ENCODE peak calls at places on chromosomes 5 and 9, in eight cellular contexts. One of them, this sample, is unnamed.

GRCh38 chr9:136552117-136552685 is 6.4 kb upstream of the NOTCH1 start:
- DNase-seq in ascending aorta: no peak
- DNase-seq in fibroblast of pulmonary artery: peak
- DNase-seq in GM13977: peak
- DNase-seq in omental fat pad: no peak
- DNase-seq in HEK293T: no peak
- DNase-seq in Peyer's patch: no peak
- DNase-seq in GM12878: no peak
- DNase-seq in this sample: no peak

GRCh38 chr9:113220467-113221002 is 542 bp downstream of the FKBP15 start:
- DNase-seq in ascending aorta: no peak
- DNase-seq in fibroblast of pulmonary artery: no peak
- DNase-seq in GM13977: no peak
- DNase-seq in omental fat pad: no peak
- DNase-seq in HEK293T: no peak
- DNase-seq in Peyer's patch: no peak
- DNase-seq in GM12878: no peak
- DNase-seq in this sample: no peak

GRCh38 chr9:133111461-133112360 is 9.3 kb downstream of the RALGDS start:
- DNase-seq in ascending aorta: no peak
- DNase-seq in fibroblast of pulmonary artery: no peak
- DNase-seq in GM13977: no peak
- DNase-seq in omental fat pad: no peak
- DNase-seq in HEK293T: no peak
- DNase-seq in Peyer's patch: no peak
- DNase-seq in GM12878: no peak
- DNase-seq in this sample: no peak

GRCh38 chr9:112174223-112174964 is 703 bp downstream of the SUSD1 start:
- DNase-seq in ascending aorta: peak
- DNase-seq in fibroblast of pulmonary artery: no peak
- DNase-seq in GM13977: peak
- DNase-seq in omental fat pad: no peak
- DNase-seq in HEK293T: peak
- DNase-seq in Peyer's patch: peak
- DNase-seq in GM12878: peak
- DNase-seq in this sample: no peak

GRCh38 chr5:175226506-175226905 is 217.5 kb downstream of the DRD1 start:
- DNase-seq in ascending aorta: no peak
- DNase-seq in fibroblast of pulmonary artery: no peak
- DNase-seq in GM13977: no peak
- DNase-seq in omental fat pad: no peak
- DNase-seq in HEK293T: no peak
- DNase-seq in Peyer's patch: no peak
- DNase-seq in GM12878: no peak
- DNase-seq in this sample: no peak

GRCh38 chr5:79971156-79971555 is 19.9 kb downstream of the MTX3 start:
- DNase-seq in ascending aorta: no peak
- DNase-seq in fibroblast of pulmonary artery: peak
- DNase-seq in GM13977: no peak
- DNase-seq in omental fat pad: no peak
- DNase-seq in HEK293T: no peak
- DNase-seq in Peyer's patch: no peak
- DNase-seq in GM12878: no peak
- DNase-seq in this sample: no peak

GRCh38 chr5:168301593-168302388 is 10.3 kb downstream of the WWC1 start:
- DNase-seq in ascending aorta: no peak
- DNase-seq in fibroblast of pulmonary artery: no peak
- DNase-seq in GM13977: no peak
- DNase-seq in omental fat pad: no peak
- DNase-seq in HEK293T: no peak
- DNase-seq in Peyer's patch: peak
- DNase-seq in GM12878: no peak
- DNase-seq in this sample: no peak

GRCh38 chr9:6186691-6187090 is 28.9 kb upstream of the IL33 start:
- DNase-seq in ascending aorta: no peak
- DNase-seq in fibroblast of pulmonary artery: peak
- DNase-seq in GM13977: no peak
- DNase-seq in omental fat pad: no peak
- DNase-seq in HEK293T: no peak
- DNase-seq in Peyer's patch: no peak
- DNase-seq in GM12878: no peak
- DNase-seq in this sample: no peak

GRCh38 chr9:93653762-93654161 is 77.4 kb downstream of the PHF2 start:
- DNase-seq in ascending aorta: peak
- DNase-seq in fibroblast of pulmonary artery: no peak
- DNase-seq in GM13977: no peak
- DNase-seq in omental fat pad: no peak
- DNase-seq in HEK293T: no peak
- DNase-seq in Peyer's patch: peak
- DNase-seq in GM12878: no peak
- DNase-seq in this sample: no peak

GRCh38 chr5:10507575-10508024 is 56.3 kb upstream of the ANKRD33B start:
- DNase-seq in ascending aorta: no peak
- DNase-seq in fibroblast of pulmonary artery: no peak
- DNase-seq in GM13977: no peak
- DNase-seq in omental fat pad: no peak
- DNase-seq in HEK293T: peak
- DNase-seq in Peyer's patch: no peak
- DNase-seq in GM12878: no peak
- DNase-seq in this sample: no peak

GRCh38 chr5:139190125-139190524 is 8.0 kb downstream of the SIL1 start:
- DNase-seq in ascending aorta: no peak
- DNase-seq in fibroblast of pulmonary artery: peak
- DNase-seq in GM13977: no peak
- DNase-seq in omental fat pad: no peak
- DNase-seq in HEK293T: no peak
- DNase-seq in Peyer's patch: no peak
- DNase-seq in GM12878: no peak
- DNase-seq in this sample: no peak

GRCh38 chr5:147050172-147050571 is 171.6 kb upstream of the PPP2R2B start:
- DNase-seq in ascending aorta: no peak
- DNase-seq in fibroblast of pulmonary artery: no peak
- DNase-seq in GM13977: no peak
- DNase-seq in omental fat pad: no peak
- DNase-seq in HEK293T: no peak
- DNase-seq in Peyer's patch: no peak
- DNase-seq in GM12878: no peak
- DNase-seq in this sample: no peak

GRCh38 chr5:41071975-41072374 is 833 bp upstream of the MROH2B start:
- DNase-seq in ascending aorta: no peak
- DNase-seq in fibroblast of pulmonary artery: peak
- DNase-seq in GM13977: no peak
- DNase-seq in omental fat pad: no peak
- DNase-seq in HEK293T: no peak
- DNase-seq in Peyer's patch: no peak
- DNase-seq in GM12878: no peak
- DNase-seq in this sample: no peak

GRCh38 chr5:83864652-83865051 is 144.0 kb upstream of the HAPLN1 start:
- DNase-seq in ascending aorta: no peak
- DNase-seq in fibroblast of pulmonary artery: no peak
- DNase-seq in GM13977: no peak
- DNase-seq in omental fat pad: no peak
- DNase-seq in HEK293T: no peak
- DNase-seq in Peyer's patch: no peak
- DNase-seq in GM12878: no peak
- DNase-seq in this sample: no peak

GRCh38 chr5:118450924-118451332 is 537.4 kb downstream of the DTWD2 start:
- DNase-seq in ascending aorta: no peak
- DNase-seq in fibroblast of pulmonary artery: no peak
- DNase-seq in GM13977: no peak
- DNase-seq in omental fat pad: no peak
- DNase-seq in HEK293T: no peak
- DNase-seq in Peyer's patch: no peak
- DNase-seq in GM12878: no peak
- DNase-seq in this sample: no peak

GRCh38 chr5:25716680-25717079 is 1071.9 kb upstream of the CDH10 start:
- DNase-seq in ascending aorta: no peak
- DNase-seq in fibroblast of pulmonary artery: no peak
- DNase-seq in GM13977: no peak
- DNase-seq in omental fat pad: no peak
- DNase-seq in HEK293T: no peak
- DNase-seq in Peyer's patch: no peak
- DNase-seq in GM12878: no peak
- DNase-seq in this sample: no peak

GRCh38 chr9:34777667-34778066 is 67.7 kb upstream of the CCL21 start:
- DNase-seq in ascending aorta: no peak
- DNase-seq in fibroblast of pulmonary artery: no peak
- DNase-seq in GM13977: no peak
- DNase-seq in omental fat pad: no peak
- DNase-seq in HEK293T: no peak
- DNase-seq in Peyer's patch: no peak
- DNase-seq in GM12878: no peak
- DNase-seq in this sample: no peak

GRCh38 chr5:73605223-73606087 is 20.5 kb upstream of the ARHGEF28 start:
- DNase-seq in ascending aorta: no peak
- DNase-seq in fibroblast of pulmonary artery: no peak
- DNase-seq in GM13977: no peak
- DNase-seq in omental fat pad: no peak
- DNase-seq in HEK293T: no peak
- DNase-seq in Peyer's patch: no peak
- DNase-seq in GM12878: no peak
- DNase-seq in this sample: no peak

GRCh38 chr5:172524573-172525021 is 70.3 kb upstream of the SH3PXD2B start:
- DNase-seq in ascending aorta: no peak
- DNase-seq in fibroblast of pulmonary artery: no peak
- DNase-seq in GM13977: no peak
- DNase-seq in omental fat pad: no peak
- DNase-seq in HEK293T: no peak
- DNase-seq in Peyer's patch: no peak
- DNase-seq in GM12878: no peak
- DNase-seq in this sample: no peak

GRCh38 chr5:94916619-94917018 is 298.1 kb downstream of the SLF1 start:
- DNase-seq in ascending aorta: no peak
- DNase-seq in fibroblast of pulmonary artery: no peak
- DNase-seq in GM13977: no peak
- DNase-seq in omental fat pad: no peak
- DNase-seq in HEK293T: no peak
- DNase-seq in Peyer's patch: no peak
- DNase-seq in GM12878: no peak
- DNase-seq in this sample: no peak

GRCh38 chr5:176352116-176352878 is 9.3 kb downstream of the KIAA1191 start:
- DNase-seq in ascending aorta: no peak
- DNase-seq in fibroblast of pulmonary artery: no peak
- DNase-seq in GM13977: no peak
- DNase-seq in omental fat pad: no peak
- DNase-seq in HEK293T: no peak
- DNase-seq in Peyer's patch: no peak
- DNase-seq in GM12878: peak
- DNase-seq in this sample: no peak

GRCh38 chr5:65753189-65753588 is 31.2 kb downstream of the NLN start:
- DNase-seq in ascending aorta: no peak
- DNase-seq in fibroblast of pulmonary artery: peak
- DNase-seq in GM13977: no peak
- DNase-seq in omental fat pad: no peak
- DNase-seq in HEK293T: no peak
- DNase-seq in Peyer's patch: no peak
- DNase-seq in GM12878: no peak
- DNase-seq in this sample: no peak

GRCh38 chr5:157747766-157748700 is 4.5 kb downstream of the LSM11 start:
- DNase-seq in ascending aorta: no peak
- DNase-seq in fibroblast of pulmonary artery: peak
- DNase-seq in GM13977: no peak
- DNase-seq in omental fat pad: no peak
- DNase-seq in HEK293T: no peak
- DNase-seq in Peyer's patch: no peak
- DNase-seq in GM12878: no peak
- DNase-seq in this sample: no peak

GRCh38 chr9:95696701-95697100 is 178.8 kb upstream of the ERCC6L2 start:
- DNase-seq in ascending aorta: no peak
- DNase-seq in fibroblast of pulmonary artery: no peak
- DNase-seq in GM13977: no peak
- DNase-seq in omental fat pad: no peak
- DNase-seq in HEK293T: no peak
- DNase-seq in Peyer's patch: no peak
- DNase-seq in GM12878: no peak
- DNase-seq in this sample: no peak